ENCODE peak calls at places on chromosomes 16 and 17, in nine cellular contexts. B, L, Z, P, Q, M, I, J and F are unnamed samples.
A peak's percentile ranks its signal among the peaks of the same experiment; 100 is the strongest.

GRCh38 chr17:72182256-72182890 is 61.6 kb downstream of the SOX9 start:
- DNase-seq in Z (no peak), P (peak; percentile 31), B (no peak), M (no peak), Q (no peak), L (no peak), I (peak; percentile 61), J (no peak), F (no peak)

GRCh38 chr16:65125322-65125721 is 3.5 kb upstream of the CDH11 start:
- DNase-seq in Q (no peak), B (no peak), I (no peak), Z (no peak), M (no peak), J (no peak), L (no peak), P (no peak), F (no peak)

GRCh38 chr16:57999971-58000705 is at the start of gene ZNF319:
- DNase-seq in L (no peak), P (no peak), I (no peak), Q (no peak), B (peak; percentile 89), M (no peak), J (no peak), Z (no peak), F (no peak)

GRCh38 chr16:16992986-16993783 is 477.6 kb downstream of the XYLT1 start:
- DNase-seq in J (no peak), B (no peak), Q (no peak), M (no peak), Z (peak; percentile 37), L (no peak), P (no peak), I (no peak), F (no peak)

GRCh38 chr17:39167492-39167891 is 1.5 kb upstream of the ARL5C start:
- DNase-seq in J (no peak), I (no peak), M (no peak), L (no peak), Q (peak; percentile 30), P (no peak), B (no peak), Z (peak; percentile 22), F (no peak)

GRCh38 chr17:38617074-38617860 is 11.5 kb upstream of the SRCIN1 start:
- DNase-seq in M (no peak), L (no peak), B (peak; percentile 43), Z (no peak), P (no peak), J (no peak), Q (no peak), I (no peak), F (no peak)

GRCh38 chr17:37247825-37248224 is 128.0 kb upstream of the C17orf78 start:
- DNase-seq in I (no peak), L (no peak), Q (no peak), P (no peak), Z (no peak), B (no peak), J (no peak), M (no peak), F (no peak)

GRCh38 chr17:41773190-41773588 is 13.3 kb downstream of the JUP start:
- DNase-seq in Z (peak; percentile 33), L (no peak), I (peak; percentile 80), P (peak; percentile 87), J (no peak), M (no peak), B (no peak), Q (peak; percentile 51), F (no peak)

GRCh38 chr16:26951950-26952349 is 114.8 kb upstream of the C16orf82 start:
- DNase-seq in M (no peak), B (no peak), I (no peak), Q (no peak), P (no peak), L (no peak), J (no peak), Z (no peak), F (no peak)

GRCh38 chr16:515175-515962 is 12.1 kb upstream of the CAPN15 start:
- DNase-seq in M (no peak), I (no peak), Z (no peak), L (no peak), B (no peak), P (no peak), Q (no peak), J (no peak), F (no peak)

GRCh38 chr16:57185446-57185944 is 344 bp downstream of the PSME3IP1 start:
- DNase-seq in Z (no peak), B (peak; percentile 92), P (peak; percentile 34), Q (no peak), M (no peak), L (peak; percentile 43), I (no peak), J (no peak), F (peak; percentile 9)

GRCh38 chr17:74325743-74326379 is at the start of gene KIF19:
- DNase-seq in B (peak; percentile 86), I (peak; percentile 83), Z (peak; percentile 66), P (no peak), J (peak; percentile 45), M (no peak), L (peak; percentile 49), Q (peak; percentile 39), F (peak; percentile 72)

GRCh38 chr17:49787932-49788442 is 494 bp upstream of the KAT7 start:
- DNase-seq in Z (peak; percentile 67), B (no peak), Q (no peak), L (peak; percentile 8), I (peak; percentile 47), J (no peak), M (no peak), P (peak; percentile 25), F (peak; percentile 21)

GRCh38 chr17:45160505-45161287 is 979 bp upstream of the HEXIM2 start:
- DNase-seq in I (peak; percentile 95), B (peak; percentile 93), Q (peak; percentile 41), P (no peak), L (peak; percentile 50), Z (peak; percentile 63), J (peak; percentile 55), M (no peak), F (peak; percentile 47)

GRCh38 chr17:81516439-81516838 is 3.8 kb upstream of the ACTG1 start:
- DNase-seq in M (no peak), J (no peak), P (no peak), Z (no peak), I (peak; percentile 33), B (peak; percentile 82), L (no peak), Q (no peak), F (no peak)

GRCh38 chr16:74724820-74725549 is 24.3 kb upstream of the MLKL start:
- DNase-seq in I (peak; percentile 45), L (no peak), J (no peak), M (no peak), Q (no peak), P (peak; percentile 59), B (no peak), Z (no peak), F (no peak)